ENCODE peak calls at places on chromosomes 4 and X, in six cellular contexts. One of them, this sample, is unnamed.

GRCh38 chr4:4762909-4763814 is 96.3 kb upstream of the MSX1 start:
- DNase-seq in tibial nerve: no peak
- DNase-seq in fibroblast of mammary gland: peak
- DNase-seq in transverse colon: no peak
- DNase-seq in GM23338: peak
- DNase-seq in nephron progenitor cell: no peak
- DNase-seq in this sample: no peak

GRCh38 chr4:65383589-65384305 is 286.5 kb downstream of the EPHA5 start:
- DNase-seq in tibial nerve: no peak
- DNase-seq in fibroblast of mammary gland: peak
- DNase-seq in transverse colon: no peak
- DNase-seq in GM23338: no peak
- DNase-seq in nephron progenitor cell: no peak
- DNase-seq in this sample: no peak

GRCh38 chr4:5749568-5749967 is 38.6 kb downstream of the EVC start:
- DNase-seq in tibial nerve: no peak
- DNase-seq in fibroblast of mammary gland: no peak
- DNase-seq in transverse colon: no peak
- DNase-seq in GM23338: no peak
- DNase-seq in nephron progenitor cell: no peak
- DNase-seq in this sample: no peak

GRCh38 chrX:155768036-155768769 is 112.9 kb upstream of the VAMP7 start:
- DNase-seq in tibial nerve: no peak
- DNase-seq in fibroblast of mammary gland: peak
- DNase-seq in transverse colon: no peak
- DNase-seq in GM23338: no peak
- DNase-seq in nephron progenitor cell: no peak
- DNase-seq in this sample: no peak

GRCh38 chrX:15816886-15817285 is 26.6 kb downstream of the ZRSR2 start:
- DNase-seq in tibial nerve: no peak
- DNase-seq in fibroblast of mammary gland: no peak
- DNase-seq in transverse colon: no peak
- DNase-seq in GM23338: peak
- DNase-seq in nephron progenitor cell: no peak
- DNase-seq in this sample: no peak

GRCh38 chrX:25523574-25523973 is 507.8 kb upstream of the ARX start:
- DNase-seq in tibial nerve: no peak
- DNase-seq in fibroblast of mammary gland: peak
- DNase-seq in transverse colon: no peak
- DNase-seq in GM23338: peak
- DNase-seq in nephron progenitor cell: peak
- DNase-seq in this sample: peak

GRCh38 chrX:1390621-1391369 is 1.1 kb downstream of the SLC25A6 start:
- DNase-seq in tibial nerve: no peak
- DNase-seq in fibroblast of mammary gland: no peak
- DNase-seq in transverse colon: peak
- DNase-seq in GM23338: no peak
- DNase-seq in nephron progenitor cell: no peak
- DNase-seq in this sample: peak

GRCh38 chr4:80077639-80078038 is 4.6 kb upstream of the ANTXR2 start:
- DNase-seq in tibial nerve: no peak
- DNase-seq in fibroblast of mammary gland: peak
- DNase-seq in transverse colon: no peak
- DNase-seq in GM23338: no peak
- DNase-seq in nephron progenitor cell: no peak
- DNase-seq in this sample: no peak

GRCh38 chr4:41575207-41575606 is 37.2 kb downstream of the LIMCH1 start:
- DNase-seq in tibial nerve: no peak
- DNase-seq in fibroblast of mammary gland: peak
- DNase-seq in transverse colon: no peak
- DNase-seq in GM23338: no peak
- DNase-seq in nephron progenitor cell: no peak
- DNase-seq in this sample: no peak

GRCh38 chrX:68084765-68085164 is 348.5 kb downstream of the OPHN1 start:
- DNase-seq in tibial nerve: no peak
- DNase-seq in fibroblast of mammary gland: peak
- DNase-seq in transverse colon: no peak
- DNase-seq in GM23338: no peak
- DNase-seq in nephron progenitor cell: no peak
- DNase-seq in this sample: peak

GRCh38 chr4:121370729-121371325 is 10.0 kb downstream of the QRFPR start:
- DNase-seq in tibial nerve: peak
- DNase-seq in fibroblast of mammary gland: peak
- DNase-seq in transverse colon: peak
- DNase-seq in GM23338: peak
- DNase-seq in nephron progenitor cell: peak
- DNase-seq in this sample: peak

GRCh38 chr4:141746026-141746425 is 109.6 kb downstream of the IL15 start:
- DNase-seq in tibial nerve: no peak
- DNase-seq in fibroblast of mammary gland: no peak
- DNase-seq in transverse colon: no peak
- DNase-seq in GM23338: no peak
- DNase-seq in nephron progenitor cell: no peak
- DNase-seq in this sample: no peak

GRCh38 chrX:30831082-30831481 is 58.0 kb downstream of the TAB3 start:
- DNase-seq in tibial nerve: no peak
- DNase-seq in fibroblast of mammary gland: no peak
- DNase-seq in transverse colon: no peak
- DNase-seq in GM23338: peak
- DNase-seq in nephron progenitor cell: no peak
- DNase-seq in this sample: no peak

GRCh38 chr4:181162266-181163063 is 1080.7 kb upstream of the TENM3 start:
- DNase-seq in tibial nerve: no peak
- DNase-seq in fibroblast of mammary gland: no peak
- DNase-seq in transverse colon: no peak
- DNase-seq in GM23338: no peak
- DNase-seq in nephron progenitor cell: no peak
- DNase-seq in this sample: no peak

GRCh38 chr4:110134269-110134889 is 64.0 kb downstream of the ELOVL6 start:
- DNase-seq in tibial nerve: no peak
- DNase-seq in fibroblast of mammary gland: no peak
- DNase-seq in transverse colon: no peak
- DNase-seq in GM23338: no peak
- DNase-seq in nephron progenitor cell: no peak
- DNase-seq in this sample: no peak

GRCh38 chrX:17435476-17435875 is 60.5 kb downstream of the NHS start:
- DNase-seq in tibial nerve: no peak
- DNase-seq in fibroblast of mammary gland: no peak
- DNase-seq in transverse colon: peak
- DNase-seq in GM23338: no peak
- DNase-seq in nephron progenitor cell: no peak
- DNase-seq in this sample: no peak

GRCh38 chr4:183628189-183628588 is 30.8 kb downstream of the RWDD4 start:
- DNase-seq in tibial nerve: no peak
- DNase-seq in fibroblast of mammary gland: no peak
- DNase-seq in transverse colon: no peak
- DNase-seq in GM23338: no peak
- DNase-seq in nephron progenitor cell: no peak
- DNase-seq in this sample: peak
- TF ChIP-seq CTCF in tibial nerve: no peak
- TF ChIP-seq CTCF in fibroblast of mammary gland: no peak
- TF ChIP-seq CTCF in transverse colon: no peak
- TF ChIP-seq CTCF in GM23338: no peak
- TF ChIP-seq CTCF in nephron progenitor cell: no peak
- TF ChIP-seq CTCF in this sample: no peak

GRCh38 chr4:43356786-43357185 is 464.3 kb downstream of the GRXCR1 start:
- DNase-seq in tibial nerve: no peak
- DNase-seq in fibroblast of mammary gland: no peak
- DNase-seq in transverse colon: no peak
- DNase-seq in GM23338: no peak
- DNase-seq in nephron progenitor cell: no peak
- DNase-seq in this sample: no peak
- TF ChIP-seq CTCF in tibial nerve: no peak
- TF ChIP-seq CTCF in fibroblast of mammary gland: no peak
- TF ChIP-seq CTCF in transverse colon: no peak
- TF ChIP-seq CTCF in GM23338: no peak
- TF ChIP-seq CTCF in nephron progenitor cell: no peak
- TF ChIP-seq CTCF in this sample: no peak

DNA sequence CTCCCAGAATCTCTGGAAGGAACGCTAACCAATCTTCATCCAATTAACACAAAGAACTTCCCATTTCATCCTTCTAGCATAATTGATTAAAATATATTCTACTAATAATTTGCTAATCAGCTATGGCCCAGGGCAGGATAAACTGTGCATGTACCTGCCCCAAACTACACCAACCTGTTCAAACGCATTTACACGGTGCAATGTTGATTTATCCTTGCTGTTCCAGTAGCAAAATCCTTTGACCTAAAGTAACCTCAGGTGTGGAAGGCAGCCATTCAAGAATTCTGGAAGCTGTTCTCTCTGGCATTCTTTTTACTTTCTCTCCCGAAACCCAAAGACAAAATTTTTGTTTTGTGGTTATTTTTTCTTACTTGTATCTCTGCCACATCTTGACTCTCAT is 309.4 kb downstream of the ZNF674 start:
- DNase-seq in tibial nerve: no peak
- DNase-seq in fibroblast of mammary gland: no peak
- DNase-seq in transverse colon: no peak
- DNase-seq in GM23338: no peak
- DNase-seq in nephron progenitor cell: no peak
- DNase-seq in this sample: no peak
- TF ChIP-seq CTCF in tibial nerve: no peak
- TF ChIP-seq CTCF in fibroblast of mammary gland: no peak
- TF ChIP-seq CTCF in transverse colon: no peak
- TF ChIP-seq CTCF in GM23338: no peak
- TF ChIP-seq CTCF in nephron progenitor cell: no peak
- TF ChIP-seq CTCF in this sample: no peak

DNA sequence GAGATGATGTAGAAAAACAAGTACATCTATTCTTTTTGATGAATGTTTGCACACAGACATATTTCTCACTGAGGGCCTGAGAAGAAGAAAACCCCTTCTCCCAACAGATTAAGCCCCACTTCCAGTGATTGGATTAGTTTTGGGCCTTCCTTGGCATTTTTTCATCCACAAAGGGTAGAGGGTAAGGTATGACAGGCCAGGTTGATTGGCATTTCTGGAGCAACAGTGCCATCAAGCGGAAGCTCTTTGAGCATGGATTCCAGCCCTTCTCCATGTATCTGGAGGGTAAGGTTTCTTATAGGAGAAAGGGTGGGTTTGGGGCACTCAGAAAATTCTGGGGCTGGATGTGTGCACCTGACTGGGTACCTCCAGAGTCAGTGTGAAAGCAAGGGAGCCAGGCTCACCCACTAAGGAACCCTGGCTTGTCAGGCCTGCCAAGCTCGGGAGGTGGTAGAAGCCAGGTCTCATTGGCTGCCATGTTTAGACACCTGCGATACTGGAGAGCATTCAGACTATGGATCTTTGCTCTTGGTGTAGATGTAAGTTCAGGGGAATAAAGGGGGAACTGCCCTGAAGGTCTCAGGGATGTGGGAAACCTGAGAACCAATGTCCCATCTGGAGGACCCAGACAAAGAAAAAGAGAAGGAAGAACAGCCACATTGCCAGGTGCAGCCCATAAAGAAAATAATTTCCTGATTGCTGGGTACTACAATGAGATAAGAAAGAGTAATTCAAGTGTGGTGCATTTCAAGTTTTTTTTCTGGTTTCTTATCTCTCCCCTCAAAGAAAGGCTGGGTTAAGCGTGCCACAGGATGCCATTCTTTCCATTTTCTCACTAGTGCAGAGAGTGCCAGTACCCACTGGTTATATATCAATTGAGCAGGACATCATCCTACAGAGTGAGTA is 222.3 kb upstream of the AGTR2 start:
- DNase-seq in tibial nerve: no peak
- DNase-seq in fibroblast of mammary gland: no peak
- DNase-seq in transverse colon: peak
- DNase-seq in GM23338: peak
- DNase-seq in nephron progenitor cell: no peak
- DNase-seq in this sample: no peak
- TF ChIP-seq CTCF in tibial nerve: no peak
- TF ChIP-seq CTCF in fibroblast of mammary gland: no peak
- TF ChIP-seq CTCF in transverse colon: no peak
- TF ChIP-seq CTCF in GM23338: peak
- TF ChIP-seq CTCF in nephron progenitor cell: no peak
- TF ChIP-seq CTCF in this sample: no peak

GRCh38 chrX:71953391-71953790 is 42.7 kb downstream of the NHSL2 start:
- DNase-seq in tibial nerve: no peak
- DNase-seq in fibroblast of mammary gland: no peak
- DNase-seq in transverse colon: no peak
- DNase-seq in GM23338: no peak
- DNase-seq in nephron progenitor cell: no peak
- DNase-seq in this sample: no peak
- TF ChIP-seq CTCF in tibial nerve: no peak
- TF ChIP-seq CTCF in fibroblast of mammary gland: no peak
- TF ChIP-seq CTCF in transverse colon: no peak
- TF ChIP-seq CTCF in GM23338: no peak
- TF ChIP-seq CTCF in nephron progenitor cell: no peak
- TF ChIP-seq CTCF in this sample: no peak

GRCh38 chrX:41827886-41828285 is 95.5 kb downstream of the CASK start:
- DNase-seq in tibial nerve: no peak
- DNase-seq in fibroblast of mammary gland: peak
- DNase-seq in transverse colon: no peak
- DNase-seq in GM23338: no peak
- DNase-seq in nephron progenitor cell: no peak
- DNase-seq in this sample: no peak

GRCh38 chrX:41825796-41826195 is 97.6 kb downstream of the CASK start:
- DNase-seq in tibial nerve: no peak
- DNase-seq in fibroblast of mammary gland: no peak
- DNase-seq in transverse colon: no peak
- DNase-seq in GM23338: no peak
- DNase-seq in nephron progenitor cell: no peak
- DNase-seq in this sample: no peak

GRCh38 chrX:41822917-41823316 is 98.9 kb downstream of the GPR82 start:
- DNase-seq in tibial nerve: no peak
- DNase-seq in fibroblast of mammary gland: no peak
- DNase-seq in transverse colon: no peak
- DNase-seq in GM23338: no peak
- DNase-seq in nephron progenitor cell: no peak
- DNase-seq in this sample: no peak

GRCh38 chrX:41823402-41823801 is 99.4 kb downstream of the GPR82 start:
- DNase-seq in tibial nerve: no peak
- DNase-seq in fibroblast of mammary gland: peak
- DNase-seq in transverse colon: peak
- DNase-seq in GM23338: no peak
- DNase-seq in nephron progenitor cell: no peak
- DNase-seq in this sample: no peak

DNA sequence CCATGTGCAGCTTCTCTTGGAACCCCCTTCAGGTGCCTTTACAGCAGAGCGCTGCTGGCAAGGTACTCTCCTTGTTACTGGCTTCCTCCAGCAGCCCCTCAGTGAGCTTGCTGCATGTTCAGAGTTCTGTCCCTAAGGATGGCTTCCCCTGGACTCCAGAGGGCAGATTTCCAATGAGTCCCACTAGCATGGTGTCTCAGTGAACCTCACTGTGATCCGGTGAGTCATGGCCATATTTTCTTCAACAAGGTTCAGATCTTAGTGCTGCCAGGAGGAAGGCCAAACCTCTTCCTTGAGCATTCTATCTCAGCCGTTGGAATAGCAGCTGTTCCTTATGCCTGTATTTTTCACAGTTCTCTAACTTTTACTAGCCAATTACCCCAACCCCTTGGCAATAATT is 98.8 kb downstream of the CASK start:
- DNase-seq in tibial nerve: no peak
- DNase-seq in fibroblast of mammary gland: peak
- DNase-seq in transverse colon: no peak
- DNase-seq in GM23338: no peak
- DNase-seq in nephron progenitor cell: no peak
- DNase-seq in this sample: no peak
- TF ChIP-seq CTCF in tibial nerve: no peak
- TF ChIP-seq CTCF in fibroblast of mammary gland: no peak
- TF ChIP-seq CTCF in transverse colon: no peak
- TF ChIP-seq CTCF in GM23338: no peak
- TF ChIP-seq CTCF in nephron progenitor cell: no peak
- TF ChIP-seq CTCF in this sample: no peak

This sample was measured in testis.